ENCODE peak calls at places on chromosomes 4 and X, in six cellular contexts. N is NCI-H748 treated with DMSO at 0.1 percent for 48 hours, D is RPMI7951, C is immature natural killer cell, A is AG08395, S is M059J. I is an unnamed sample.
A peak's percentile ranks its signal among the peaks of the same experiment; 100 is the strongest.

GRCh38 chr4:7384003-7384928 is 50.5 kb downstream of the PSAPL1 start:
- DNase-seq in D (no peak), A (no peak), C (no peak), N (no peak), S (no peak), I (peak; percentile 41)

GRCh38 chrX:39577976-39578962 is 519.5 kb downstream of the BCOR start:
- DNase-seq in C (no peak), N (no peak), S (peak; percentile 24), D (peak; percentile 68), A (no peak), I (peak; percentile 77)

GRCh38 chrX:153669174-153669890 is 4.3 kb downstream of the PNCK start:
- DNase-seq in C (peak; percentile 38), N (no peak), S (no peak), D (no peak), A (peak; percentile 36), I (peak; percentile 79)

GRCh38 chr4:16102356-16102755 is 18.5 kb upstream of the PROM1 start:
- DNase-seq in D (no peak), C (no peak), N (no peak), S (no peak), A (no peak), I (no peak)

GRCh38 chr4:112514449-112515277 is 1.3 kb downstream of the NEUROG2 start:
- DNase-seq in C (no peak), A (no peak), S (peak; percentile 19), D (no peak), N (no peak), I (no peak)

GRCh38 chrX:97563531-97564133 is 679.9 kb downstream of the RPA4 start:
- DNase-seq in S (peak; percentile 64), C (peak; percentile 60), A (peak; percentile 48), D (peak; percentile 76), N (peak; percentile 9), I (peak; percentile 63)

GRCh38 chr4:4755306-4755705 is 104.2 kb upstream of the MSX1 start:
- DNase-seq in S (no peak), D (no peak), N (no peak), C (no peak), A (no peak), I (no peak)

GRCh38 chrX:15834827-15835595 is 19.6 kb downstream of the AP1S2 start:
- DNase-seq in N (no peak), S (peak; percentile 29), D (no peak), C (no peak), A (no peak), I (no peak)

GRCh38 chr4:56400560-56400959 is 13.3 kb upstream of the AASDH start:
- DNase-seq in C (no peak), N (no peak), A (no peak), D (no peak), S (no peak), I (no peak)

GRCh38 chr4:8191136-8191747 is 7.8 kb upstream of the SH3TC1 start:
- DNase-seq in N (no peak), D (peak; percentile 96), C (no peak), A (no peak), S (peak; percentile 69), I (no peak)

GRCh38 chrX:66018585-66019309 is 21.1 kb downstream of the VSIG4 start:
- DNase-seq in C (no peak), A (no peak), D (no peak), N (no peak), S (no peak), I (no peak)

GRCh38 chrX:49761481-49761880 is 65.7 kb upstream of the PAGE1 start:
- DNase-seq in D (peak; percentile 10), C (no peak), N (no peak), S (peak; percentile 0), A (peak; percentile 19), I (no peak)

GRCh38 chr4:101756181-101756580 is 34.3 kb upstream of the BANK1 start:
- DNase-seq in S (no peak), C (no peak), N (no peak), D (no peak), A (no peak), I (no peak)

GRCh38 chrX:39756086-39756883 is 341.5 kb downstream of the BCOR start:
- DNase-seq in C (no peak), D (peak; percentile 56), N (no peak), S (no peak), A (no peak), I (no peak)

GRCh38 chrX:3518870-3519269 is 172.4 kb upstream of the MXRA5 start:
- DNase-seq in N (no peak), C (no peak), S (peak; percentile 98), A (peak; percentile 78), D (peak; percentile 99), I (no peak)

GRCh38 chr4:98113005-98113404 is 30.3 kb downstream of the STPG2 start:
- DNase-seq in N (peak; percentile 4), C (no peak), A (peak; percentile 4), D (peak; percentile 23), S (peak; percentile 27), I (no peak)

GRCh38 chrX:42732506-42732905 is 45.5 kb downstream of the PPP1R2C start:
- DNase-seq in N (no peak), A (no peak), S (peak; percentile 65), C (peak; percentile 54), D (peak; percentile 1), I (no peak)

GRCh38 chrX:72644946-72645345 is 69.2 kb downstream of the PHKA1 start:
- DNase-seq in N (no peak), D (no peak), A (no peak), C (no peak), S (no peak), I (no peak)

I was measured in activated CD8-positive, alpha-beta memory T cell treated with anti-CD3 and anti-CD28 coated beads for 24 hours.